ENCODE peak calls at places on chromosome 9, in six cellular contexts. O, M, X, J, I and Z are unnamed samples.

GRCh38 chr9:89483592-89484474 is 14.1 kb downstream of the SEMA4D start:
- DNase-seq in O (no peak), J (no peak), I (no peak), X (no peak), M (no peak), Z (no peak)

GRCh38 chr9:81787747-81788632 is 98.6 kb upstream of the TLE1 start:
- DNase-seq in I (peak; percentile 73), X (no peak), O (peak; percentile 80), J (no peak), M (peak; percentile 87), Z (no peak)

GRCh38 chr9:7366121-7366520 is 433.5 kb downstream of the DMAC1 start:
- DNase-seq in X (no peak), O (no peak), M (peak; percentile 62), J (no peak), I (no peak), Z (no peak)

GRCh38 chr9:3329361-3329760 is 196.4 kb downstream of the RFX3 start:
- DNase-seq in J (no peak), X (no peak), M (peak; percentile 67), O (no peak), I (no peak), Z (no peak)

GRCh38 chr9:108850293-108850897 is 5.4 kb downstream of the ACTL7B start:
- DNase-seq in O (peak; percentile 39), I (peak; percentile 44), X (no peak), M (peak; percentile 14), J (peak; percentile 23), Z (no peak)

GRCh38 chr9:136945333-136946227 is 537 bp downstream of the C8G start:
- DNase-seq in O (no peak), J (no peak), I (peak; percentile 31), X (no peak), M (no peak), Z (no peak)

GRCh38 chr9:127612993-127613954 is 1.2 kb downstream of the STXBP1 start:
- DNase-seq in X (no peak), J (peak; percentile 72), M (peak; percentile 57), I (no peak), O (peak; percentile 56), Z (peak; percentile 53)

GRCh38 chr9:89372230-89372816 is 54.0 kb downstream of the SECISBP2 start:
- DNase-seq in J (peak; percentile 6), I (no peak), M (no peak), O (peak; percentile 29), X (no peak), Z (no peak)

GRCh38 chr9:16867571-16868311 is 2.7 kb downstream of the BNC2 start:
- DNase-seq in M (peak; percentile 81), O (no peak), I (peak; percentile 3), X (no peak), J (no peak), Z (no peak)

GRCh38 chr9:136255166-136255538 is 9.5 kb upstream of the QSOX2 start:
- DNase-seq in I (peak; percentile 27), J (peak; percentile 59), O (no peak), M (peak; percentile 48), X (no peak), Z (no peak)

GRCh38 chr9:39588056-39588814 is 232.8 kb downstream of the SPATA31A1 start:
- DNase-seq in J (no peak), M (no peak), X (no peak), O (peak; percentile 33), I (no peak), Z (no peak)

GRCh38 chr9:133637451-133638055 is 1.4 kb downstream of the DBH start:
- DNase-seq in X (no peak), J (no peak), M (no peak), O (no peak), I (no peak), Z (no peak)

GRCh38 chr9:125323615-125324014 is 62.0 kb downstream of the GAPVD1 start:
- DNase-seq in I (no peak), O (no peak), J (no peak), X (no peak), M (peak; percentile 75), Z (no peak)

GRCh38 chr9:81028504-81028903 is 660.8 kb downstream of the TLE1 start:
- DNase-seq in J (no peak), I (peak; percentile 18), O (peak; percentile 81), X (no peak), M (peak; percentile 97), Z (no peak)

GRCh38 chr9:134621558-134622110 is 20.0 kb upstream of the COL5A1 start:
- DNase-seq in X (no peak), J (no peak), I (no peak), M (no peak), O (no peak), Z (no peak)

GRCh38 chr9:6838158-6838557 is 80.4 kb downstream of the KDM4C start:
- DNase-seq in X (no peak), O (no peak), I (no peak), M (no peak), J (no peak), Z (no peak)

GRCh38 chr9:24614070-24614469 is 68.4 kb upstream of the IZUMO3 start:
- DNase-seq in X (no peak), O (no peak), M (no peak), I (no peak), J (no peak), Z (no peak)

GRCh38 chr9:7549261-7549660 is 250.3 kb downstream of the DMAC1 start:
- DNase-seq in M (no peak), O (no peak), J (no peak), X (no peak), I (no peak), Z (no peak)

GRCh38 chr9:15161744-15162143 is 145.3 kb downstream of the TTC39B start:
- DNase-seq in X (no peak), M (no peak), I (no peak), J (no peak), O (no peak), Z (no peak)

GRCh38 chr9:127170049-127170448 is 47.6 kb upstream of the ANGPTL2 start:
- DNase-seq in J (no peak), M (no peak), I (no peak), O (no peak), X (no peak), Z (no peak)

DNA sequence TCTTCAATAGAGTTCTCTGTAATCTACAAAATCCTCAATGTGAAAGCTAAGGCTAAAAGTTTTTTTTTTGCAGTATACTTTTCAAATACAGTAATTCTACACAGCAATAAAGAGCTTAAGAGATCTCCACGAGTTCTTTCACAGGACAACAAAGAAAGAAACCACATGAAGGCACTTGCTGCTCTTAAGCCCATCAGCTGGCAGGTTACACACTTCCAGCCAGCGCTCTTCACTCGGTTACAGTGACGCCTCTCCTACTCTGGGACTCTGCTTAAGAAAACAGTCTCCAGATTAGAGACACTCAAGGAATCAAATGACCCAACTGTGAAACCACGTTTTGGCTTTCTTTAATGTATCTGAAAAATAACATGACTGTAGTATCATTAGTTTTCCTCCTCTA is 85.0 kb downstream of the ROR2 start:
- DNase-seq in M (no peak), X (no peak), I (no peak), O (no peak), J (no peak), Z (no peak)
- TF ChIP-seq BHLHE40 in M (no peak), X (no peak), I (no peak), O (no peak), J (no peak), Z (no peak)

DNA sequence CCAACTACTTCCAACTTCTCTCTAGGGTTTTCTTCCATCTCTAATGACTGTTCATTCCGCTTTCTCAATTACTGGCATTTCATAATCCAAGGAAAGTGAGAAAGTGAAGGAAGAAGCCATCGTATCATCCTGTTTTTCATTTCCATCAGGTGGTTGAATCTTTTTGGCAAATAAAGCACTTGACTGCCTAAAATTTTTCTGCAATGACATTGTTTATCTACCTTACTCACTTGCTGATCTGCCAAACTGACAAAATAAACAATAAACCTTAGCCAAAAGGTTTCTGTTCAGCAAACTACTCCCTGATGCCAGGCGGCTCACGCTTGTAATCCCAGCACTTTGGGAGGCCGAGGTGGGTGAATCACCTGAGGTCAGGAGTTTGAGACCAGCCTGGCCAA is 18.4 kb downstream of the FNBP1 start:
- DNase-seq in J (no peak), O (peak; percentile 55), X (no peak), M (peak; percentile 47), I (peak; percentile 51), Z (no peak)
- TF ChIP-seq BHLHE40 in J (no peak), O (no peak), X (no peak), M (no peak), I (no peak), Z (no peak)

GRCh38 chr9:129474740-129475404 is 146.0 kb downstream of the C9orf50 start:
- DNase-seq in M (no peak), J (no peak), O (peak; percentile 65), X (no peak), I (no peak), Z (no peak)

GRCh38 chr9:129471201-129472019 is 149.5 kb downstream of the C9orf50 start:
- DNase-seq in X (no peak), M (no peak), I (no peak), O (no peak), J (no peak), Z (no peak)

GRCh38 chr9:129472651-129473102 is 148.2 kb downstream of the C9orf50 start:
- DNase-seq in X (no peak), O (no peak), I (no peak), J (no peak), M (no peak), Z (no peak)

GRCh38 chr9:129476821-129477611 is 143.9 kb downstream of the C9orf50 start:
- DNase-seq in I (peak; percentile 61), M (peak; percentile 49), J (peak; percentile 84), X (no peak), O (peak; percentile 73), Z (no peak)

DNA sequence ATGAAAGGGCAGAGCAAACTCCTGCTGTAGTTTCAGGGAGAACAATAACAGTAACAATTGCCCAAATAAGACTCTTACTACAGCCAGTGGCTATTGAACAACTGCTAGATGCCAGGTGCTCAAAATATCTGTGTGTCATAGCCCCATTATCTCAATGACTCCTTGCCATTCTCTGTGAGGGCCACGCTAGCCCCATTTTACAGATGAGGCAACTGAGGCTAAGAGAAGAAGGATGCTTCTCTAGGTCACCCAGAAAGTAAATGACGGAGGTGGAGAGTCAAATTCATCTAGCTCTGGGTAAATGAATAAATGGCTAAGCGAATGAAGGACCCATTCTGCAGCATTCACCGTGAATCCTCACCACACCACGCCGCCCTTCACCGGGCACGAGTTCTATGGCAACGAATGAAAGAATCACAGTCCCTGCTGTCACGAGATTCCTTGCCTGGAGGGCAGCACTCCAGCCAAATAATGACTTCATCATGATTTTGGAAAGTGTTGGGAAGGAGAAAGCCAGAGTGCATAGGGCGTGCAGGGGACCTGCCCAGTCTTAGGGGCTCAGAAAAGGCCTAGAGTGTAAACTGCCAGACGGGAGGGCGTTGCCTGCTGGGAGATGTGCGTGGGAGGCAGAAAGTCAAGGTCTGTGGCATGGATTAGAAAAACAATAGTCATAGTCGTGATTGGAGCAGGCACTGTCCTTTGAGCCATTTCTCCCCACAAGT is 147.2 kb downstream of the C9orf50 start:
- DNase-seq in M (peak; percentile 58), O (no peak), J (peak; percentile 38), I (no peak), X (no peak), Z (no peak)
- TF ChIP-seq BHLHE40 in M (no peak), O (no peak), J (no peak), I (no peak), X (no peak), Z (no peak)

DNA sequence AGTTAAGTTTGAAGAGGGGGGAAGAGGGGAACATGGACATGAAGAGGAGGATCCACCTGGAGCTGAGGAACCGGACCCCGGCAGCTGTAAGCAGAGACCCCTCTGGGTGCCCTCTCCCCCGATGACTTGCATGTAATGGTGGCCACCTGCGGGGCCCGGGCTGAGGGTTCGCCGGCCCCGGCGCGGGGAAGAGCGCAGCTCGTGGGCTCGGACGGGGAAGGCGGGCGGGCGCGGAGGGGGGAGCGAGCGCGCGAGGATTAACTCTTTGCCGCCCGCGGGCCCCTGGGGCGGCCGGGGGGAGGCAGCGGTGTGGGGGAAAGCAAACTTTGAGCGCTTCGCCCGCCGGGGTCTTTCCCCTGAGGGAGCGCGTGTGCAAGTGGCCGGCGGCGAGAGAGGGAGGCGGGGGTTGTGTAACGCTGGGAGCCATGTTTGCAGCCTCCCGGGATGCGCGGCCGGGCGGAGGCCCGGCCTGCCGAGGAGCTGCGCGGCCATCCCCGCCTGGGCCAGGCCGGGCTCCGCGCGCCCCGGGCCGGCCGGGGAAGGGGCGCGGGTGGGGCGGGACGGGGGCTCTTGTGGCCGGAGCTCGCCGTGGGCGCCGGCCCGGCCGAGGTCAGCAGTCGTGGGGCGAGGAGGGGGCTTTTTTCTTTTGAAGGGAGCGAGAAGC is 515 bp downstream of the ANP32B start:
- DNase-seq in X (no peak), O (peak; percentile 59), J (peak; percentile 71), I (no peak), M (peak; percentile 9), Z (peak; percentile 45)
- TF ChIP-seq BHLHE40 in X (no peak), O (no peak), J (no peak), I (no peak), M (no peak), Z (no peak)